ENCODE peak calls at places on chromosomes 16 and 17, in five cellular contexts. O is brain microvascular endothelial cell, H is cardiac muscle cell, V is epithelial cell of esophagus, F is astrocyte of the spinal cord. D is an unnamed sample.

GRCh38 chr17:1137465-1137894 is 42.3 kb downstream of the ABR start:
- DNase-seq in O (no peak), H (peak), V (peak), F (no peak), D (no peak)

GRCh38 chr17:10171581-10171981 is 26.8 kb downstream of the GAS7 start:
- DNase-seq in O (peak), H (peak), V (no peak), F (no peak), D (no peak)

GRCh38 chr16:8936421-8936820 is 27.3 kb downstream of the USP7 start:
- DNase-seq in O (peak), H (peak), V (peak), F (peak), D (peak)

GRCh38 chr16:60907645-60908044 is 1128.6 kb downstream of the CDH8 start:
- DNase-seq in O (no peak), H (no peak), V (no peak), F (no peak), D (no peak)

GRCh38 chr16:56950881-56951771 is 10.6 kb upstream of the CETP start:
- DNase-seq in O (peak), H (peak), V (peak), F (peak), D (peak)

GRCh38 chr17:68196394-68197090 is 51.3 kb upstream of the AMZ2 start:
- DNase-seq in O (no peak), H (no peak), V (no peak), F (no peak), D (no peak)

GRCh38 chr17:69067274-69068047 is 6.7 kb upstream of the ABCA9 start:
- DNase-seq in O (no peak), H (no peak), V (no peak), F (no peak), D (no peak)

GRCh38 chr16:64138621-64139020 is 983.2 kb downstream of the CDH11 start:
- DNase-seq in O (no peak), H (no peak), V (no peak), F (no peak), D (no peak)

GRCh38 chr17:6386041-6386630 is 48.8 kb downstream of the AIPL1 start:
- DNase-seq in O (no peak), H (no peak), V (no peak), F (no peak), D (no peak)

GRCh38 chr16:21590791-21591190 is 8.6 kb upstream of the METTL9 start:
- DNase-seq in O (no peak), H (peak), V (peak), F (no peak), D (no peak)

GRCh38 chr17:76791053-76791980 is 53.4 kb downstream of the MFSD11 start:
- DNase-seq in O (peak), H (peak), V (peak), F (peak), D (no peak)

GRCh38 chr17:78318407-78318806 is 41.5 kb downstream of the SOCS3 start:
- DNase-seq in O (no peak), H (no peak), V (no peak), F (no peak), D (no peak)

GRCh38 chr17:44915321-44915726 is at the start of gene GFAP:
- DNase-seq in O (no peak), H (no peak), V (no peak), F (no peak), D (no peak)

GRCh38 chr16:83802135-83802534 is 5.6 kb upstream of the HSBP1 start:
- DNase-seq in O (peak), H (peak), V (peak), F (peak), D (peak)

GRCh38 chr17:80858301-80859003 is 133.2 kb upstream of the CHMP6 start:
- DNase-seq in O (no peak), H (no peak), V (no peak), F (no peak), D (no peak)

GRCh38 chr16:23209606-23210005 is 27.1 kb downstream of the SCNN1G start:
- DNase-seq in O (no peak), H (no peak), V (no peak), F (no peak), D (no peak)

GRCh38 chr17:12667299-12667958 is 1.7 kb downstream of the MYOCD start:
- DNase-seq in O (peak), H (peak), V (peak), F (peak), D (peak)

GRCh38 chr17:44777394-44778348 is 18.9 kb downstream of the ADAM11 start:
- DNase-seq in O (no peak), H (no peak), V (no peak), F (no peak), D (no peak)

GRCh38 chr17:57458718-57459285 is 202.5 kb downstream of the MSI2 start:
- DNase-seq in O (no peak), H (no peak), V (no peak), F (no peak), D (no peak)

GRCh38 chr17:40087049-40087794 is 13.2 kb downstream of the NR1D1 start:
- DNase-seq in O (no peak), H (no peak), V (no peak), F (no peak), D (no peak)

GRCh38 chr17:55466671-55467070 is 44.6 kb downstream of the SMIM36 start:
- DNase-seq in O (no peak), H (no peak), V (no peak), F (no peak), D (no peak)

GRCh38 chr17:4715071-4715749 is 4.8 kb downstream of the ARRB2 start:
- DNase-seq in O (no peak), H (no peak), V (no peak), F (no peak), D (no peak)

GRCh38 chr17:59160203-59161025 is 4.9 kb downstream of the PRR11 start:
- DNase-seq in O (no peak), H (no peak), V (no peak), F (no peak), D (no peak)

GRCh38 chr17:1435326-1435725 is 20.7 kb downstream of the CRK start:
- DNase-seq in O (no peak), H (no peak), V (no peak), F (no peak), D (no peak)

GRCh38 chr16:85704011-85704410 is 15.3 kb upstream of the GINS2 start:
- DNase-seq in O (no peak), H (no peak), V (no peak), F (no peak), D (no peak)

GRCh38 chr16:85706449-85707034 is 17.8 kb upstream of the GINS2 start:
- DNase-seq in O (no peak), H (no peak), V (no peak), F (no peak), D (no peak)

GRCh38 chr16:85707528-85708095 is 18.9 kb upstream of the GINS2 start:
- DNase-seq in O (no peak), H (no peak), V (no peak), F (no peak), D (no peak)

GRCh38 chr16:85708338-85708737 is 19.6 kb upstream of the GINS2 start:
- DNase-seq in O (no peak), H (no peak), V (no peak), F (no peak), D (no peak)

GRCh38 chr16:85704900-85705846 is 16.4 kb upstream of the GINS2 start:
- DNase-seq in O (no peak), H (no peak), V (no peak), F (no peak), D (no peak)
- TF ChIP-seq CTCF in O (no peak), H (no peak), V (no peak), F (no peak), D (no peak)

GRCh38 chr17:75695830-75696271 is 25.4 kb upstream of the ITGB4 start:
- DNase-seq in O (no peak), H (no peak), V (no peak), F (no peak), D (no peak)

GRCh38 chr17:75693500-75694481 is 26.7 kb downstream of the SAP30BP start:
- DNase-seq in O (no peak), H (peak), V (peak), F (peak), D (peak)

GRCh38 chr17:75695141-75695829 is 26.0 kb upstream of the ITGB4 start:
- DNase-seq in O (no peak), H (no peak), V (peak), F (peak), D (peak)

GRCh38 chr17:75692976-75693375 is 25.8 kb downstream of the SAP30BP start:
- DNase-seq in O (no peak), H (no peak), V (no peak), F (no peak), D (no peak)

GRCh38 chr17:75694536-75694935 is 26.7 kb upstream of the ITGB4 start:
- DNase-seq in O (no peak), H (no peak), V (no peak), F (no peak), D (no peak)
- TF ChIP-seq CTCF in O (no peak), H (no peak), V (no peak), F (no peak), D (no peak)

DNA sequence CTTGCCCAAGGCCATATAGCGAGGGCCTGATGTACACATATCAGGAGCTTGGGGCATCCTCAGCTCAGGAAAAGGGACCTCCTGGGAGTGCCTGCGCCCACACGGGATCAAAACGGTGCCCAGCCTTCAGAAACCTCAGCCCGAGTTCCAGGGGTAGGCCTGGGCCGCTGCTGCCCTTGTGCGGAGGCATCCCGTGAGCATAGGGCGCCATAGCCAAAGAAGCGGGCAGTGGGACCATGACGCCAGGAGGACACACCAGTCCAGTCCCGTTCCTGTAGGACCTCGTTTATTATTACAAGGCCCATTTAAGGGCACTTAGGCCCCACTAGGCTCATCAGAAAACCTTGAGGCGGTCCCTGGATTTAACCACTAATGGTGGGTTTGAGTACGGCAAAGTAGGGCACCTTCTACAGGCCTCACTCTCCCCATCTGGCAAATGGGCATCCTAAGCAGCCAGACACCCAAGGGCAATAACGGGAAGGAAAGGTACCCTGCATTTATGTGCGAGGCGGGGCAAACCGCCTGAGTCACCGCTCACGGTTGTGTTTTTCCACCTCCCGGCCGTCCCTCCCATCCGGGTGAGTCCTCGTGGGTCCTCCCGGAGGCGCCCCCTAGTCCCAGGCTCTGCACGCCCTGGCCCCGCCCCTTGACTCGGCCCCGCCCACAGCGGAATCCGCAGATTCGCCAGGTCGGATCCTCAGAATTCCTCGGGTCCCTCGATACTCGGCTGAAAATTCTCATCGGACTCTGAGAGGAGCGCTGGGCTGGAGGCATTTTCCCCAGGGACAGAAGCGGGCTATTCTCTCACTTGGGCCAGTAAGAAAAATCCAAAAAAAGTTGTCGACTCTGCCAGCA is 726 bp upstream of the SETD1A start:
- DNase-seq in O (peak), H (peak), V (peak), F (peak), D (peak)
- TF ChIP-seq CTCF in O (peak), H (peak), V (peak), F (peak), D (peak)

DNA sequence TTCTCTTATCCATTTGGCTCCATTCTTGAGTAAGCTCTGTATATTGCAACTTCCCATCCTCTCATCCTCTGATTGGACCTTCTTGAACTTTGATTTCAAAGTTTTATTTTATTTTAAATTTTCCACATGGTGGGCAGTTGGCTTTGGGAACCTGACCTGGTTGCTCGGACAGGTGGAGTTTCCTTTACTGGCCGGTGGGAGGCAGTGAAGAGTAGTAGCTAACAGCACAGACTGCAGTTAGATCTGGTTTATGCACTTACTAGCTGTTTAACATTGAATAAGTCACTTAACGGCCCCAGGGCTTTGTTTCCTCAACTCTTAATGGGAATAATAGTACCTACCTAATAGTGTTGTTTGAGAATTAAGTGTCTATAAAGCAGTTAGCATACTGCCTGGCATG is 92.8 kb downstream of the GPR139 start:
- DNase-seq in O (no peak), H (peak), V (no peak), F (no peak), D (no peak)
- TF ChIP-seq CTCF in O (peak), H (peak), V (peak), F (peak), D (no peak)

GRCh38 chr17:2723505-2723996 is 12.0 kb upstream of the CLUH start:
- DNase-seq in O (no peak), H (no peak), V (peak), F (no peak), D (no peak)
- TF ChIP-seq CTCF in O (no peak), H (no peak), V (no peak), F (no peak), D (no peak)

GRCh38 chr17:28960256-28961106 is 9.2 kb upstream of the PHF12 start:
- DNase-seq in O (no peak), H (no peak), V (no peak), F (no peak), D (no peak)
- TF ChIP-seq CTCF in O (no peak), H (no peak), V (no peak), F (no peak), D (no peak)

GRCh38 chr17:82405051-82405450 is 13.1 kb upstream of the HEXD start:
- DNase-seq in O (no peak), H (no peak), V (no peak), F (no peak), D (no peak)
- TF ChIP-seq CTCF in O (no peak), H (no peak), V (no peak), F (no peak), D (no peak)

DNA sequence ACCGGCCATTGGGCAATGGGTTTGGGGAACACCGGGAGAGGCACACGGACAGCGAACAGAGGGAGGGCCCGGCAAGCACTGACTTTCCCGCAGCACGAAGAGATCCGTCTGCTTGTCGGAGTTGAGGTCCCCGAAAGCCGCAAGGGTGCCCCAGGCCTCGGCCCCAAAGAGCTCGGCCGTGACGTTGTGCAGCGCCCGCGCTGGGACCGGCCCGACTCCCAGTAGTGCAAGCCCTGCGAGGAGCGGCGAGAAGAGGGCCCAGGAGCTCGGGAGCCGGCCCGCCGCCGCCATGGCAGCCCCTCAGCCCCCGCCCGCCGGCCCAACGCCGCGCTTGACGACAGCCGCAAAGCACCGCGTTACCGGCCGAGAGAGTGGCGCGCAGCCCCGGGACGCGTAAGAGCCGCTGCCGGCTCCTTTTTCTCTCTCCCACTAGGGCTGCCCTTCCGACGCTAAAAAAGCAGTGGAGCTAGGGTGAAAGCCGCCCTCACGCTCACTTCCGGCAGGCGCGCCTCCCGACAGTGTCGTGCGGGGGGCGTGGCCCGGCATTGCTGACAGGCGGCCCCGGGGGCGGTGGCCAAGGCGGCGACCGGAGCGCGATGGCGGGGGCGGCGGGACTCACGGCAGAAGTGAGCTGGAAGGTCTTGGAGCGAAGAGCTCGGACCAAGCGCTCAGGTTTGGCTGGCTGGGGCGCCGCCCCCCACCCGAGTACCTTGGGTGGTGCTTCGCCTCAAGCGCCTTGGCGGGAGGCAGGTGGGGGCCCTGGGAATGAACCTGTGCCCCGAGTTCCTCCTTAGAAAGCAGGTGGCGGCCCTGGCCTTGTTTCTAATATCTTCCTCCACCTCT is at the start of the genes ITFG1 and PHKB:
- DNase-seq in O (peak), H (peak), V (peak), F (peak), D (peak)
- TF ChIP-seq CTCF in O (no peak), H (peak), V (no peak), F (no peak), D (peak)

DNA sequence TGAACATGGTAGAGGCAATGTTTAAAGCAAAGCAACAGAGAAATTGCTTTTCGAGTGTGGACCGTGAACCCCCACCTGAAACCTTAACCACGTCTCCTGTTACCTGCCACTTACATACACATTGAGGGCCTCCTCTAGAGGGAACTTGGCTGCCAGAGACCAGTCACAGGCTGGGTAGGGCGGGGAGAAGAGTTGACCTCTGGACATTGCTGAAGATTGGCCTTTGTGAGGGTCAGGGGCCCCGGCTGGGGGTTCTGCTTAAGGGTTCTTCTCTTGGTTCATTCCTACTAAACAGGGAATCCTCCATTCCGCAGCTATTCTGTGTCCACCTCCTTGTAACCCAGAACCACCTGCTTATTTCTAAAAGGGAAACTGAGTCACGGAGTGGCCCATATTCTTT is 53.8 kb downstream of the IRX6 start:
- DNase-seq in O (no peak), H (no peak), V (no peak), F (no peak), D (no peak)
- TF ChIP-seq CTCF in O (no peak), H (no peak), V (no peak), F (no peak), D (no peak)

DNA sequence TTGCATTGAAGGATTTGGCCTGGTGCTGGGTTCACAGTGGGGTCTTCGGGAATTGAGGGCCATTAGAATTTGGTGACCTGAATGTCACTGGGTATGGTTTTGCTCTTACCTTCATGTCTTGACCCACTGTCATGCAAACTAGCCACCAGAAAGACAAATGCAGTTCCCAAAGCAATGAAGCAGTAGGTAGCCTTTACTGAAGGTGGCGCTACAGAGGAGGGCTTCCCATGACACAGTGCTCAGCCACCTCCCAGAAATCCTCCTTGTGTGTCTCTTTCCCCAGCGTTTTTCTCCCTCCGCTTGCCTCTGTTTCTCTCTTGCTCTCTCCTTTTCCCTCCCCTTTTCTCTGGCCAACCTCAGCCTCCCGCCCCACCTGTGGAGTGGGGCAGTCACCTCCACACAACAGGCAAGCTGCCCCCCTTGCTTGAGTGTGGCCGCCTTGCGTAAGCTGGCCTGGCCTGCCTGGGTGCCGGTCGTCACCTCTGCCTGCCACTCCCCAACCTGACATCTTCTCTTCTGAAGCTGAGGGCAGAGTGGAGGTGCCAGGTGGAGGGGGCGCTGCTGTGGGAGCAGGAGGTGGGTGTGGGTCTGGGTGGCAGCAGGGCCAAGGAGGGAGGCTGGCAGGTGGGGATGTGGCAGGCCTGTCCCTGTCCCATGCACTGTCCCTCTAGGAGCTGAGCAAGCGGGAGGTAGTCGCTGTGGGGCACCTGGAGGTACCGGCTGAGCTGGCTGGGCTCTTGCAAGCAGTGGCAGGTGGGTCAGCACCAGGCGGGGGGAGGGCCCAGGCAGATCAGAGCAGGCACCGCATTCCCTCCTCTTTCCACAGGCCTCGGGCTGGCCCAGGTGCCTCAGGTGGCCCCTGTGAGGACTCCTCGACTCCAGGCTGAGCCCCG is 34.7 kb downstream of the MYO15A start:
- DNase-seq in O (no peak), H (peak), V (peak), F (no peak), D (peak)
- TF ChIP-seq CTCF in O (peak), H (peak), V (peak), F (peak), D (peak)

D was measured in HFFc6.